ENCODE peak calls at places on chromosomes 11 and 22, in ten cellular contexts. P is adipocyte; M is left ventricle myocardium inferior; K is tibial nerve; R is naive thymus-derived CD4-positive, alpha-beta T cell; D is ovary; I is colonic mucosa; V is CD8-positive, alpha-beta memory T cell; X is testis; Q is uterus. L is an unnamed sample. For H3K4me1, H3K27me3 and H3K9me3, the result is how much of the 10 kb centered on the place peaks cover.

GRCh38 chr11:111452817-111453607 is 59.2 kb downstream of the BTG4 start:
- DNase-seq in R (no peak), I (no peak), M (no peak), Q (no peak), X (no peak), K (no peak), V (no peak), P (no peak), D (no peak), L (no peak)

GRCh38 chr11:9028591-9028990 is 24.8 kb upstream of the NRIP3 start:
- DNase-seq in D (no peak), V (no peak), K (no peak), P (no peak), R (no peak), X (no peak), M (no peak), I (no peak), Q (no peak), L (no peak)

GRCh38 chr22:37865510-37865909 is 16.3 kb downstream of the EIF3L start:
- DNase-seq in I (no peak), Q (no peak), R (no peak), K (no peak), M (no peak), V (no peak), X (no peak), D (no peak), P (no peak), L (no peak)

GRCh38 chr11:108835624-108836023 is 170.8 kb downstream of the DDX10 start:
- DNase-seq in K (no peak), P (no peak), I (no peak), X (no peak), D (no peak), R (no peak), M (no peak), Q (no peak), V (no peak), L (no peak)

GRCh38 chr22:30872282-30873041 is 96.1 kb downstream of the MORC2 start:
- DNase-seq in P (no peak), I (no peak), R (no peak), X (no peak), D (no peak), M (no peak), Q (no peak), K (no peak), V (no peak), L (peak)

GRCh38 chr11:104570088-104570701 is 328.1 kb downstream of the CASP12 start:
- DNase-seq in K (no peak), D (no peak), I (no peak), R (no peak), X (no peak), Q (no peak), P (peak), M (no peak), V (no peak), L (no peak)

GRCh38 chr11:66480116-66480938 is at the start of gene DPP3:
- DNase-seq in Q (peak), K (peak), V (peak), P (peak), X (peak), I (peak), D (peak), M (peak), R (peak), L (peak)

GRCh38 chr11:97615541-97615940 is 1225.7 kb downstream of the JRKL start:
- DNase-seq in K (no peak), V (no peak), D (no peak), M (no peak), R (no peak), Q (no peak), I (no peak), X (no peak), P (no peak), L (no peak)

GRCh38 chr11:112961751-112962747 is 829 bp downstream of the NCAM1 start:
- DNase-seq in V (no peak), M (peak), D (peak), I (peak), R (no peak), P (peak), Q (peak), X (peak), K (no peak), L (no peak)

GRCh38 chr11:62786318-62787004 is 741 bp upstream of the TMEM179B start:
- DNase-seq in X (peak), I (peak), M (peak), V (peak), R (peak), D (peak), Q (peak), K (peak), P (peak), L (peak)

GRCh38 chr11:33598426-33599069 is 102.1 kb downstream of the C11orf91 start:
- DNase-seq in K (no peak), X (no peak), I (no peak), D (no peak), M (no peak), P (no peak), R (no peak), V (no peak), Q (no peak), L (no peak)

GRCh38 chr11:63845305-63845704 is 6.4 kb downstream of the MARK2 start:
- DNase-seq in M (no peak), X (no peak), Q (no peak), D (no peak), R (no peak), K (no peak), P (peak), V (no peak), I (no peak), L (no peak)

GRCh38 chr22:37525073-37525745 is 6.0 kb upstream of the CARD10 start:
- DNase-seq in D (no peak), Q (no peak), R (no peak), V (no peak), P (peak), M (no peak), K (no peak), I (no peak), X (no peak), L (no peak)

GRCh38 chr22:24189249-24190158 is 8.2 kb downstream of the SUSD2 start:
- DNase-seq in D (peak), M (peak), K (peak), R (peak), P (peak), X (peak), I (peak), V (no peak), Q (peak), L (peak)

GRCh38 chr11:112024178-112024777 is 930 bp upstream of the DLAT start:
- DNase-seq in I (no peak), Q (no peak), R (peak), M (no peak), V (no peak), P (no peak), K (no peak), X (no peak), D (no peak), L (no peak)

GRCh38 chr11:43788394-43788793 is 92.2 kb upstream of the ALKBH3 start:
- DNase-seq in K (peak), X (no peak), P (no peak), D (no peak), I (peak), Q (no peak), R (no peak), M (no peak), V (no peak), L (peak)

GRCh38 chr11:61833926-61834277 is 5.8 kb downstream of the FADS2 start:
- DNase-seq in K (no peak), I (no peak), P (no peak), X (no peak), D (no peak), Q (no peak), V (no peak), R (no peak), M (no peak), L (no peak)

GRCh38 chr11:94002226-94002625 is 18.9 kb upstream of the HEPHL1 start:
- DNase-seq in I (no peak), V (no peak), M (no peak), K (no peak), P (peak), X (no peak), R (no peak), Q (no peak), D (no peak), L (no peak)

GRCh38 chr11:119795231-119795630 is 66.2 kb upstream of the NECTIN1 start:
- DNase-seq in Q (no peak), X (no peak), R (no peak), K (peak), P (peak), V (no peak), D (no peak), I (no peak), M (no peak), L (no peak)

GRCh38 chr11:72641900-72642814 is 32.1 kb downstream of the PDE2A start:
- DNase-seq in Q (peak), M (peak), X (peak), R (no peak), K (no peak), I (peak), V (no peak), D (no peak), P (peak), L (peak)

GRCh38 chr11:24391165-24391564 is 105.7 kb upstream of the LUZP2 start:
- DNase-seq in I (no peak), R (no peak), P (peak), M (no peak), V (no peak), Q (no peak), K (no peak), X (no peak), D (no peak), L (no peak)

GRCh38 chr22:19543970-19544708 is 19.9 kb upstream of the CLDN5 start:
- DNase-seq in I (peak), R (no peak), Q (no peak), M (no peak), K (no peak), P (no peak), V (no peak), X (no peak), D (no peak), L (no peak)

GRCh38 chr22:30238136-30238535 is 8.4 kb downstream of the LIF start:
- DNase-seq in V (no peak), M (no peak), Q (no peak), R (no peak), I (no peak), D (no peak), X (no peak), P (no peak), K (no peak), L (no peak)

GRCh38 chr11:62602141-62603071 is 741 bp upstream of the MTA2 start:
- DNase-seq in Q (peak), D (peak), I (peak), X (peak), M (peak), R (no peak), V (peak), K (peak), P (peak), L (peak)

GRCh38 chr22:27299181-27300085 is 502.1 kb downstream of the MN1 start:
- DNase-seq in M (no peak), X (no peak), K (no peak), I (no peak), R (no peak), Q (no peak), D (peak), V (no peak), P (no peak), L (no peak)

GRCh38 chr11:9001736-9002135 is 2.1 kb downstream of the NRIP3 start:
- DNase-seq in Q (no peak), K (no peak), P (peak), R (no peak), V (no peak), I (no peak), M (no peak), D (no peak), X (no peak), L (no peak)

GRCh38 chr22:46753360-46753759 is 9.1 kb upstream of the TBC1D22A start:
- DNase-seq in Q (no peak), X (no peak), P (no peak), V (no peak), D (no peak), I (no peak), R (no peak), K (no peak), M (no peak), L (no peak)

GRCh38 chr22:23411739-23412138 is 168.4 kb downstream of the IGLL1 start:
- DNase-seq in K (no peak), Q (no peak), D (no peak), X (no peak), M (no peak), V (no peak), I (no peak), P (no peak), R (peak), L (no peak)

GRCh38 chr11:13984616-13985474 is 22.3 kb downstream of the SPON1 start:
- DNase-seq in D (no peak), Q (no peak), V (no peak), M (no peak), K (no peak), R (no peak), X (no peak), P (peak), I (no peak), L (no peak)

GRCh38 chr11:65224939-65225283 is 36.9 kb upstream of the POLA2 start:
- DNase-seq in V (no peak), R (no peak), M (peak), X (peak), I (no peak), P (peak), K (peak), D (peak), Q (peak), L (peak)

GRCh38 chr22:31958625-31959239 is 14.4 kb downstream of the YWHAH start:
- DNase-seq in D (no peak), K (no peak), R (no peak), Q (no peak), M (no peak), I (no peak), P (no peak), X (no peak), V (peak), L (no peak)

GRCh38 chr11:118205979-118206611 is 18.7 kb downstream of the JAML start:
- DNase-seq in V (no peak), M (no peak), R (no peak), Q (no peak), D (no peak), P (no peak), X (no peak), K (no peak), I (no peak), L (no peak)

GRCh38 chr22:31247726-31248125 is 35.6 kb downstream of the LIMK2 start:
- DNase-seq in V (no peak), R (no peak), K (no peak), I (no peak), X (no peak), D (no peak), P (no peak), Q (no peak), M (no peak), L (no peak)

DNA sequence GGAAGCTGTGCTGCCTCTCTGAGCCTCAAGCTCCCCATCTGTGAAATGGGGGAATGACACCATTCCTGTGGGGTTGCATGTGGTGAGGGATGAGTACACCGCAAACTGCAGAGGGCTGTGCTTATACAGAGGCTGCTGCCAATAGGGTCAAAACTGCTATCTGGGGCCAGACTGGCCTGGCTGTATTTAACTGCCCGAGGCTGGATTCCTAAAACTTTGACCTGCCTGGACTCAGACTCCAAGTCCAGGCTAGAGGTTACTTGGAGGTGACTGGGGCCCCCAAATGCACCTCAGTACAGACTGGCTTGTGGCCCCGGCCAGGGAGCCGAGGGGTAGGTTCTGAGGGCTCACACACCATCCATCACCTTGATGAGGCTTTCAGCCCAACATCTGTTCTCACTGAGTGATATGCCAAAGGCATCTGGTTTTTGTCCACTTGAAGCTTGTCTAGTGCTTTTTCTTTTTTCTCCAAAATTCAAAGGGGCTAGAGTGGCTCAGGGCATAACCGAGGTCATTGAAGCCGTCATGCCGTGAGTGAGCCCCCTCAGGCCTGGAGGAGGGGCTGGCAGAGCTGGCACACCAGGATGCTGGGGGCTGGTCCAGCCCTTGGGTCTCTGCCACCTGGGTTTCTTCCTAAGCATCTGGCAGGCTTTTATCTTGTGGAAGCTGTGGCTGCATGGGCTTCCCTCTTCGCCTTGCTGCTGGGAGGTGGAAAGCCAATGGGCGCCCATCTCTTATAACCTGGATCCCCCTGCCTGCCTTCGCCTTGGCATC is 52.4 kb upstream of the TTLL12 start:
- DNase-seq in K (no peak), D (peak), P (no peak), R (no peak), V (no peak), Q (peak), X (no peak), I (no peak), M (peak), L (no peak)
- H3K4me1 ChIP-seq in K (under half), D (half or more), P (under half), R (under half), V (under half), Q (under half), X (under half), I (under half), M (half or more), L (under half)

DNA sequence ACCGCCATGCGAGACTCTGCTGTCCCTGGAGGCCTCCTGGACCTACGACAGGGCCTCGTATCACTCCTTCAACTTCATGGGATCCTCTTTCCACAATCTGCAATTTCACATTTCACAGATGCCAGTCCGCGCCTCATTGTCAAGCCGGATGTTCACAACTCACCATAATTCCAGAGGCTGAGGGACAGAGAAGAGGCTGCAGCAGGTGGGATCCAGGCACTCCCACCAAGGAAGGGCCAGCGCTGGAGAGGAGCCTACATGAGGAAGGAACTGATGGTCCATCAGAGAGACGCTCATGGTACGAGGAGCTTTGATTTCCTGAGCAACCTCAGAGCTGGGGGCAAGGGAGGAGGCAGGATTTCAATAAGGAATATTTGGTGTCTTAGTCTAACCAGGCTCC is 495.0 kb downstream of the BRD1 start:
- DNase-seq in P (no peak), X (no peak), I (no peak), V (no peak), R (no peak), D (no peak), Q (no peak), M (no peak), K (no peak), L (no peak)
- H3K27me3 ChIP-seq in P (under half), X (under half), I (under half), V (under half), R (under half), D (under half), Q (under half), M (half or more), K (under half), L (under half)

DNA sequence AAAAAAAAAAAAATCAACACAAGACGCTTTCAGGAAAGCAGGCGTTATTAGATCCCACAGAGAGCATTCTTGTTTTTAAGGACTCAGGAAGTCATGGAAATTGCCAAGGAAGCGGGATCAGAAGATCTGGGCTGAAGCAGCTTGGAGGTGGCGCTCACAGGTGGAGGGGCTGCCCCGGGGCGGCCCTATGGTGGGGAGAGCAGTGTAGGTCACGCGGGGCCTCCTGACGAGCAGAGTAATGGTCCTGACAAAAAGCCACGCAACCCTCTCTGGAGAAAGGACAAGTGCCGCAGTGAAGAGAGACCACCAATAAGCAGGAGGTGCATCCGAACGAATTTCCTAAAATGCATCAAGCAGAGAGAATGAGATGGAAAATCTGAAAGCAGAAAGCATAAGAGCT is 407.0 kb downstream of the BRD1 start:
- DNase-seq in R (no peak), K (no peak), M (no peak), Q (no peak), I (no peak), V (no peak), P (no peak), X (no peak), D (no peak), L (no peak)
- H3K9me3 ChIP-seq in R (under half), K (under half), M (under half), Q (under half), I (under half), V (under half), P (under half), X (under half), D (under half), L (under half)

GRCh38 chr11:77075425-77075905 is 8.7 kb downstream of the CAPN5 start:
- DNase-seq in V (no peak), P (no peak), K (no peak), Q (no peak), D (no peak), M (no peak), X (no peak), R (no peak), I (peak), L (no peak)

GRCh38 chr11:77073328-77074001 is 6.7 kb downstream of the CAPN5 start:
- DNase-seq in Q (peak), P (peak), V (no peak), I (peak), X (peak), K (peak), M (peak), R (no peak), D (peak), L (peak)

GRCh38 chr11:77072851-77073327 is 6.1 kb downstream of the CAPN5 start:
- DNase-seq in Q (no peak), K (no peak), I (peak), R (no peak), M (no peak), D (no peak), P (no peak), V (no peak), X (no peak), L (no peak)

GRCh38 chr11:77074205-77074604 is 7.4 kb downstream of the CAPN5 start:
- DNase-seq in V (no peak), Q (peak), P (peak), R (no peak), D (no peak), K (no peak), I (peak), X (no peak), M (no peak), L (no peak)

DNA sequence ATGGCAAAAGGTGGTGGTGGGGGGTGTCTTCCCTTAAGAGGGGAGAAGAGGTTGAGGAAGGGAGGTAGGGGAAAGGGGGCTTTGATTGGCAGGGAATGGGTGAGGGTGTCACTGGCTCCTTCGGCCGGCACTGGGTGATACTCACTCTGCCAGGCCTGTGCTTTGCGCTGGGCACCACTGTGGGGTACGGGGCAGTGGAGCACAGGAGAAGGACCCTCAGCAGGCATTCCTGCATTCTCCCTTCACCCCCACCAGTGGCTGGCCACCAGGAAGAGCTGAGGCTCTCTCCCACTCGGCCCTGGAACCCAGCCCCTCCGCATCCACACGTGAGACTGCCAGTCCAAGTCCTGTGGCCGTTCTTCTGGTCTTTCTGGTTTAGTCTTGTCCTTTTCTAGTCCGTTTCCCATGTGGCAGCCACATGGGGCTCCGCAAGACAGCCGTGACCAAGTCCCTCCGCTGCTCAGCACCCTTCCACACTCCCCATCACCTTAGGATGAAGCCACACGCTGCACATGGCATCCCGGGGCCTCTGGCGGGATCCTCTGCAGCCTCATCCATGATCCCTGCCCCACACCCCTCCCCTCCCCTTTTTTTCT is 8.0 kb downstream of the CAPN5 start:
- DNase-seq in D (no peak), X (no peak), M (no peak), Q (peak), R (no peak), P (no peak), K (no peak), I (peak), V (no peak), L (no peak)
- H3K4me1 ChIP-seq in D (under half), X (under half), M (under half), Q (under half), R (under half), P (under half), K (under half), I (under half), V (under half), L (under half)

GRCh38 chr11:44862546-44863101 is 88.1 kb downstream of the TP53I11 start:
- DNase-seq in I (no peak), R (no peak), X (no peak), M (no peak), Q (no peak), V (no peak), P (no peak), D (no peak), K (no peak), L (no peak)
- H3K27me3 ChIP-seq in I (under half), R (under half), X (under half), M (under half), Q (under half), V (under half), P (under half), D (under half), K (under half), L (under half)

GRCh38 chr22:48693377-48694135 is 1134.1 kb downstream of the BRD1 start:
- DNase-seq in K (no peak), D (no peak), Q (no peak), M (no peak), P (no peak), V (no peak), I (no peak), X (no peak), R (no peak), L (no peak)
- H3K9me3 ChIP-seq in K (under half), D (under half), Q (under half), M (under half), P (under half), V (under half), I (under half), X (under half), R (under half), L (under half)

GRCh38 chr22:45537734-45538181 is 35.1 kb downstream of the FBLN1 start:
- DNase-seq in D (peak), M (peak), K (peak), X (peak), V (no peak), I (no peak), R (no peak), P (peak), Q (peak), L (peak)
- H3K4me1 ChIP-seq in D (under half), M (under half), K (under half), X (under half), V (under half), I (under half), R (under half), P (under half), Q (under half), L (under half)

L was measured in tibial artery.